ENCODE peak calls at places on chromosomes 4 and X, in ten cellular contexts. One of them, this sample, is unnamed. For H3K27me3, the result is how much of the 10 kb centered on the place peaks cover.

GRCh38 chrX:150899191-150899757 is 806 bp upstream of the CD99L2 start:
- DNase-seq in kidney epithelial cell: no peak
- DNase-seq in HCT116: no peak
- DNase-seq in adrenal gland: peak
- DNase-seq in Peyer's patch: peak
- DNase-seq in upper lobe of left lung: peak
- DNase-seq in heart left ventricle: peak
- DNase-seq in esophagus squamous epithelium: no peak
- DNase-seq in right lobe of liver: peak
- DNase-seq in right atrium auricular region: no peak
- DNase-seq in this sample: peak

GRCh38 chr4:98577956-98578355 is 80.5 kb downstream of the TSPAN5 start:
- DNase-seq in upper lobe of left lung: no peak
- DNase-seq in heart left ventricle: no peak
- DNase-seq in right lobe of liver: no peak
- DNase-seq in kidney epithelial cell: no peak
- DNase-seq in esophagus squamous epithelium: no peak
- DNase-seq in Peyer's patch: no peak
- DNase-seq in right atrium auricular region: no peak
- DNase-seq in adrenal gland: no peak
- DNase-seq in HCT116: no peak
- DNase-seq in this sample: no peak

GRCh38 chr4:128502818-128503527 is 215.4 kb upstream of the PGRMC2 start:
- DNase-seq in adrenal gland: no peak
- DNase-seq in kidney epithelial cell: no peak
- DNase-seq in heart left ventricle: no peak
- DNase-seq in esophagus squamous epithelium: no peak
- DNase-seq in right atrium auricular region: no peak
- DNase-seq in HCT116: no peak
- DNase-seq in upper lobe of left lung: no peak
- DNase-seq in Peyer's patch: no peak
- DNase-seq in right lobe of liver: no peak
- DNase-seq in this sample: no peak

GRCh38 chr4:168744021-168744420 is 247.2 kb downstream of the PALLD start:
- DNase-seq in esophagus squamous epithelium: no peak
- DNase-seq in kidney epithelial cell: no peak
- DNase-seq in right atrium auricular region: no peak
- DNase-seq in right lobe of liver: no peak
- DNase-seq in HCT116: no peak
- DNase-seq in heart left ventricle: no peak
- DNase-seq in adrenal gland: no peak
- DNase-seq in upper lobe of left lung: no peak
- DNase-seq in Peyer's patch: no peak
- DNase-seq in this sample: no peak

GRCh38 chr4:86939737-86940141 is 4.9 kb downstream of the AFF1 start:
- DNase-seq in right lobe of liver: no peak
- DNase-seq in kidney epithelial cell: no peak
- DNase-seq in HCT116: no peak
- DNase-seq in right atrium auricular region: no peak
- DNase-seq in adrenal gland: no peak
- DNase-seq in Peyer's patch: no peak
- DNase-seq in esophagus squamous epithelium: peak
- DNase-seq in upper lobe of left lung: no peak
- DNase-seq in heart left ventricle: no peak
- DNase-seq in this sample: no peak

GRCh38 chr4:139593091-139593564 is 37.1 kb upstream of the SETD7 start:
- DNase-seq in adrenal gland: peak
- DNase-seq in HCT116: no peak
- DNase-seq in esophagus squamous epithelium: no peak
- DNase-seq in upper lobe of left lung: no peak
- DNase-seq in heart left ventricle: no peak
- DNase-seq in right atrium auricular region: peak
- DNase-seq in kidney epithelial cell: no peak
- DNase-seq in Peyer's patch: no peak
- DNase-seq in right lobe of liver: no peak
- DNase-seq in this sample: peak

GRCh38 chrX:39984191-39984956 is 113.4 kb downstream of the BCOR start:
- DNase-seq in HCT116: no peak
- DNase-seq in right atrium auricular region: no peak
- DNase-seq in right lobe of liver: no peak
- DNase-seq in esophagus squamous epithelium: no peak
- DNase-seq in Peyer's patch: no peak
- DNase-seq in kidney epithelial cell: no peak
- DNase-seq in upper lobe of left lung: no peak
- DNase-seq in heart left ventricle: no peak
- DNase-seq in adrenal gland: peak
- DNase-seq in this sample: no peak

GRCh38 chrX:37745354-37745753 is 34.5 kb upstream of the CYBB start:
- DNase-seq in adrenal gland: peak
- DNase-seq in heart left ventricle: peak
- DNase-seq in kidney epithelial cell: peak
- DNase-seq in esophagus squamous epithelium: no peak
- DNase-seq in Peyer's patch: peak
- DNase-seq in upper lobe of left lung: peak
- DNase-seq in HCT116: peak
- DNase-seq in right atrium auricular region: peak
- DNase-seq in right lobe of liver: peak
- DNase-seq in this sample: peak

GRCh38 chrX:134004038-134004437 is 18.6 kb upstream of the GPC3 start:
- DNase-seq in esophagus squamous epithelium: no peak
- DNase-seq in right atrium auricular region: no peak
- DNase-seq in kidney epithelial cell: no peak
- DNase-seq in adrenal gland: no peak
- DNase-seq in HCT116: no peak
- DNase-seq in right lobe of liver: no peak
- DNase-seq in Peyer's patch: no peak
- DNase-seq in heart left ventricle: no peak
- DNase-seq in upper lobe of left lung: no peak
- DNase-seq in this sample: no peak

GRCh38 chrX:40105016-40105790 is 7.4 kb upstream of the BCOR start:
- DNase-seq in right lobe of liver: peak
- DNase-seq in esophagus squamous epithelium: no peak
- DNase-seq in upper lobe of left lung: no peak
- DNase-seq in right atrium auricular region: no peak
- DNase-seq in kidney epithelial cell: no peak
- DNase-seq in HCT116: no peak
- DNase-seq in heart left ventricle: peak
- DNase-seq in Peyer's patch: peak
- DNase-seq in adrenal gland: peak
- DNase-seq in this sample: peak

GRCh38 chrX:134898450-134898849 is 92.3 kb upstream of the SMIM10 start:
- DNase-seq in heart left ventricle: no peak
- DNase-seq in esophagus squamous epithelium: no peak
- DNase-seq in Peyer's patch: no peak
- DNase-seq in upper lobe of left lung: no peak
- DNase-seq in right atrium auricular region: no peak
- DNase-seq in right lobe of liver: no peak
- DNase-seq in HCT116: no peak
- DNase-seq in kidney epithelial cell: no peak
- DNase-seq in adrenal gland: no peak
- DNase-seq in this sample: no peak

GRCh38 chrX:110402091-110402854 is 43.6 kb downstream of the RTL9 start:
- DNase-seq in kidney epithelial cell: no peak
- DNase-seq in right atrium auricular region: peak
- DNase-seq in heart left ventricle: peak
- DNase-seq in adrenal gland: no peak
- DNase-seq in upper lobe of left lung: no peak
- DNase-seq in esophagus squamous epithelium: no peak
- DNase-seq in right lobe of liver: no peak
- DNase-seq in Peyer's patch: no peak
- DNase-seq in HCT116: no peak
- DNase-seq in this sample: peak

GRCh38 chrX:49286581-49286980 is 16.9 kb upstream of the GAGE10 start:
- DNase-seq in HCT116: no peak
- DNase-seq in Peyer's patch: no peak
- DNase-seq in esophagus squamous epithelium: no peak
- DNase-seq in heart left ventricle: no peak
- DNase-seq in kidney epithelial cell: no peak
- DNase-seq in upper lobe of left lung: no peak
- DNase-seq in right atrium auricular region: no peak
- DNase-seq in adrenal gland: no peak
- DNase-seq in right lobe of liver: no peak
- DNase-seq in this sample: no peak

GRCh38 chr4:100060765-100061416 is 110.8 kb upstream of the H2AZ1 start:
- DNase-seq in right lobe of liver: no peak
- DNase-seq in heart left ventricle: no peak
- DNase-seq in right atrium auricular region: no peak
- DNase-seq in adrenal gland: no peak
- DNase-seq in HCT116: no peak
- DNase-seq in Peyer's patch: no peak
- DNase-seq in kidney epithelial cell: no peak
- DNase-seq in esophagus squamous epithelium: no peak
- DNase-seq in upper lobe of left lung: no peak
- DNase-seq in this sample: no peak

GRCh38 chrX:38220936-38221386 is 290 bp upstream of the SRPX start:
- DNase-seq in esophagus squamous epithelium: no peak
- DNase-seq in upper lobe of left lung: no peak
- DNase-seq in right atrium auricular region: no peak
- DNase-seq in heart left ventricle: no peak
- DNase-seq in Peyer's patch: no peak
- DNase-seq in adrenal gland: no peak
- DNase-seq in HCT116: no peak
- DNase-seq in kidney epithelial cell: no peak
- DNase-seq in right lobe of liver: no peak
- DNase-seq in this sample: no peak

GRCh38 chrX:72142094-72142843 is 10.6 kb upstream of the RTL5 start:
- DNase-seq in kidney epithelial cell: no peak
- DNase-seq in HCT116: no peak
- DNase-seq in Peyer's patch: no peak
- DNase-seq in right lobe of liver: no peak
- DNase-seq in right atrium auricular region: no peak
- DNase-seq in heart left ventricle: no peak
- DNase-seq in esophagus squamous epithelium: no peak
- DNase-seq in upper lobe of left lung: no peak
- DNase-seq in adrenal gland: no peak
- DNase-seq in this sample: no peak

GRCh38 chr4:153537493-153537960 is 71.4 kb downstream of the TMEM131L start:
- DNase-seq in right atrium auricular region: no peak
- DNase-seq in adrenal gland: no peak
- DNase-seq in kidney epithelial cell: no peak
- DNase-seq in heart left ventricle: no peak
- DNase-seq in HCT116: no peak
- DNase-seq in right lobe of liver: no peak
- DNase-seq in upper lobe of left lung: no peak
- DNase-seq in esophagus squamous epithelium: no peak
- DNase-seq in Peyer's patch: no peak
- DNase-seq in this sample: no peak

GRCh38 chr4:5158825-5159224 is 107.5 kb downstream of the STK32B start:
- DNase-seq in Peyer's patch: no peak
- DNase-seq in esophagus squamous epithelium: no peak
- DNase-seq in kidney epithelial cell: no peak
- DNase-seq in upper lobe of left lung: no peak
- DNase-seq in heart left ventricle: no peak
- DNase-seq in right atrium auricular region: no peak
- DNase-seq in adrenal gland: no peak
- DNase-seq in right lobe of liver: no peak
- DNase-seq in HCT116: no peak
- DNase-seq in this sample: no peak
- H3K27me3 ChIP-seq in Peyer's patch: under half
- H3K27me3 ChIP-seq in esophagus squamous epithelium: under half
- H3K27me3 ChIP-seq in kidney epithelial cell: under half
- H3K27me3 ChIP-seq in upper lobe of left lung: under half
- H3K27me3 ChIP-seq in heart left ventricle: under half
- H3K27me3 ChIP-seq in right atrium auricular region: under half
- H3K27me3 ChIP-seq in adrenal gland: under half
- H3K27me3 ChIP-seq in right lobe of liver: under half
- H3K27me3 ChIP-seq in HCT116: under half
- H3K27me3 ChIP-seq in this sample: under half

DNA sequence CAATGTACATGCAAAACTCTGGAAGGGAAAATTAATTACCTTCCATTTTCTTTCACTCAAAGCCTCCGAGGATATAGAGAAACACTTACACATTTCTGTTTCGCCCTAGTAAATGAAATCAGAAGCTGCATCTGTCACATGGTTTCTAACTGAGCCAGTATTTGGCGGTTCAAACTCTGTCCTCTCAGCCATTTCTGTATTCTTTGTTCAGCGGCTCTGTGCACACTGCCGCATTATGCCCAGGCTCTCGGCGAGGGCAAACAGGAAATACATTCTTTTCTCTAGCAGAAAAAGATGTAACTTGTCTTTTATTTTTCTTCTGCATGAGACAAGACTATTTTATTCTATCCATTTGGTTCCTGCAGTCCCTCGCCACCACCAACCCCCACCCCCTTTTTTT is 71.4 kb upstream of the GPM6B start:
- DNase-seq in right lobe of liver: no peak
- DNase-seq in kidney epithelial cell: no peak
- DNase-seq in heart left ventricle: no peak
- DNase-seq in Peyer's patch: no peak
- DNase-seq in esophagus squamous epithelium: no peak
- DNase-seq in HCT116: no peak
- DNase-seq in right atrium auricular region: no peak
- DNase-seq in upper lobe of left lung: no peak
- DNase-seq in adrenal gland: no peak
- DNase-seq in this sample: no peak
- H3K27me3 ChIP-seq in right lobe of liver: under half
- H3K27me3 ChIP-seq in kidney epithelial cell: under half
- H3K27me3 ChIP-seq in heart left ventricle: under half
- H3K27me3 ChIP-seq in Peyer's patch: under half
- H3K27me3 ChIP-seq in esophagus squamous epithelium: under half
- H3K27me3 ChIP-seq in HCT116: under half
- H3K27me3 ChIP-seq in right atrium auricular region: under half
- H3K27me3 ChIP-seq in upper lobe of left lung: under half
- H3K27me3 ChIP-seq in adrenal gland: under half
- H3K27me3 ChIP-seq in this sample: under half

DNA sequence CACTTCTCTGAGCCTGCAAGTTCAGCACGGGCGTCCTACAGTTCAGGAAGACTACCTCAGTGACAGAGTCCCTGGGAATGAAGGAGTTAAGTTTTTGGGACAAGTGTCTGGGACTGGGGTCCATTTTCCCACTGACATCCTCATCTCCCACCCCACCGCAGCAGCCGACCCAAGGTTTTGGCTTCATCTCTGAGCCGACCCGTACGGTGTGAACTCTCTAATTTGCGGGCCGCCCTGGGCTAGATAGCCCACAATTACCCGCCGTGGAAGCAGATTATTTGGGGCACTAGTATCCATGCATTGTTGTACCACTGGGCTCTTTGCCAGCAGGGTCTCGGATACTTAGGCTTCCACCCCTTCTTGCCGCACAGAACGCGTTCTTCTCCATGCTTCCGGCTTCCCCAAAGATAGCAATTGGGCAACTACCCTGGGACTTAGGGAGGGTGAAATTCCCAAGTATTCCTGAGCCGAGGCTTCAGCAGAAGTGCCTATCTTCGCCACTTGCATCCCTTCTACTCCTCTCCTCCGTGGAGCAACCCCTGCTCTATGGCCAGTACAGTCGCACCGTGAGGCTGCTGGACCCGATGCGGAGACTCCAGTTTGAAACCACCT is 2.4 kb downstream of the IL1RAPL2 start:
- DNase-seq in right atrium auricular region: no peak
- DNase-seq in adrenal gland: no peak
- DNase-seq in upper lobe of left lung: no peak
- DNase-seq in kidney epithelial cell: no peak
- DNase-seq in Peyer's patch: no peak
- DNase-seq in HCT116: no peak
- DNase-seq in right lobe of liver: no peak
- DNase-seq in heart left ventricle: no peak
- DNase-seq in esophagus squamous epithelium: no peak
- DNase-seq in this sample: no peak
- H3K27me3 ChIP-seq in right atrium auricular region: under half
- H3K27me3 ChIP-seq in adrenal gland: under half
- H3K27me3 ChIP-seq in upper lobe of left lung: under half
- H3K27me3 ChIP-seq in kidney epithelial cell: under half
- H3K27me3 ChIP-seq in Peyer's patch: under half
- H3K27me3 ChIP-seq in HCT116: under half
- H3K27me3 ChIP-seq in right lobe of liver: under half
- H3K27me3 ChIP-seq in heart left ventricle: under half
- H3K27me3 ChIP-seq in esophagus squamous epithelium: under half
- H3K27me3 ChIP-seq in this sample: under half

GRCh38 chrX:635428-636192 is 5.0 kb downstream of the SHOX start:
- DNase-seq in HCT116: no peak
- DNase-seq in esophagus squamous epithelium: no peak
- DNase-seq in adrenal gland: no peak
- DNase-seq in Peyer's patch: no peak
- DNase-seq in right atrium auricular region: no peak
- DNase-seq in upper lobe of left lung: no peak
- DNase-seq in heart left ventricle: no peak
- DNase-seq in kidney epithelial cell: no peak
- DNase-seq in right lobe of liver: no peak
- DNase-seq in this sample: peak
- H3K27me3 ChIP-seq in HCT116: under half
- H3K27me3 ChIP-seq in esophagus squamous epithelium: under half
- H3K27me3 ChIP-seq in adrenal gland: half or more
- H3K27me3 ChIP-seq in Peyer's patch: under half
- H3K27me3 ChIP-seq in right atrium auricular region: under half
- H3K27me3 ChIP-seq in upper lobe of left lung: under half
- H3K27me3 ChIP-seq in heart left ventricle: half or more
- H3K27me3 ChIP-seq in kidney epithelial cell: half or more
- H3K27me3 ChIP-seq in right lobe of liver: under half
- H3K27me3 ChIP-seq in this sample: half or more

This sample was measured in mesendoderm.